ENCODE peak calls at places on chromosomes 6 and 20, in five cellular contexts. I is fibroblast of lung, A is A549, F is mucosa of descending colon, J is AG09309. T is an unnamed sample.

GRCh38 chr6:135922746-135923145 is 71.2 kb downstream of the PDE7B start:
- DNase-seq in J (peak; percentile 89), I (peak; percentile 83), F (no peak), A (no peak), T (no peak)

GRCh38 chr6:100001915-100002388 is 7.9 kb upstream of the MCHR2 start:
- DNase-seq in F (no peak), A (peak; percentile 50), J (peak; percentile 35), I (peak; percentile 40), T (peak; percentile 44)

GRCh38 chr20:21214431-21214830 is 88.5 kb downstream of the KIZ start:
- DNase-seq in I (peak; percentile 27), F (no peak), J (no peak), A (no peak), T (no peak)

GRCh38 chr20:22106308-22106938 is 401.0 kb downstream of the PAX1 start:
- DNase-seq in A (peak; percentile 66), J (peak; percentile 18), I (no peak), F (no peak), T (no peak)

GRCh38 chr6:11263185-11263817 is 30.8 kb upstream of the NEDD9 start:
- DNase-seq in F (no peak), A (peak; percentile 72), J (no peak), I (peak; percentile 85), T (peak; percentile 51)

GRCh38 chr6:41966961-41967311 is 25.3 kb upstream of the CCND3 start:
- DNase-seq in F (no peak), J (no peak), I (peak; percentile 91), A (peak; percentile 84), T (peak; percentile 50)

GRCh38 chr6:83378621-83379388 is 52.0 kb downstream of the ME1 start:
- DNase-seq in F (no peak), I (peak; percentile 87), A (no peak), J (peak; percentile 55), T (no peak)

GRCh38 chr20:61260905-61261304 is 8.8 kb downstream of the CDH4 start:
- DNase-seq in I (no peak), J (no peak), F (no peak), A (no peak), T (no peak)

GRCh38 chr6:61210549-61210948 is 1075.5 kb downstream of the KHDRBS2 start:
- DNase-seq in I (no peak), J (no peak), A (no peak), F (no peak), T (no peak)

GRCh38 chr6:87718662-87719433 is 16.8 kb upstream of the AKIRIN2 start:
- DNase-seq in A (no peak), F (no peak), I (no peak), J (no peak), T (peak; percentile 17)

GRCh38 chr20:48771542-48771941 is 56.3 kb downstream of the PREX1 start:
- DNase-seq in F (no peak), A (no peak), J (peak; percentile 89), I (peak; percentile 59), T (no peak)

GRCh38 chr20:58111340-58112016 is 117.0 kb downstream of the ANKRD60 start:
- DNase-seq in I (peak; percentile 21), A (no peak), F (no peak), J (no peak), T (no peak)

GRCh38 chr20:23889775-23890187 is 10.2 kb upstream of the CST5 start:
- DNase-seq in J (peak; percentile 4), I (no peak), A (peak; percentile 68), F (no peak), T (peak; percentile 30)
- TF ChIP-seq CTCF in J (peak; percentile 79), I (peak; percentile 54), A (peak; percentile 90), F (peak; percentile 26), T (peak; percentile 12)

DNA sequence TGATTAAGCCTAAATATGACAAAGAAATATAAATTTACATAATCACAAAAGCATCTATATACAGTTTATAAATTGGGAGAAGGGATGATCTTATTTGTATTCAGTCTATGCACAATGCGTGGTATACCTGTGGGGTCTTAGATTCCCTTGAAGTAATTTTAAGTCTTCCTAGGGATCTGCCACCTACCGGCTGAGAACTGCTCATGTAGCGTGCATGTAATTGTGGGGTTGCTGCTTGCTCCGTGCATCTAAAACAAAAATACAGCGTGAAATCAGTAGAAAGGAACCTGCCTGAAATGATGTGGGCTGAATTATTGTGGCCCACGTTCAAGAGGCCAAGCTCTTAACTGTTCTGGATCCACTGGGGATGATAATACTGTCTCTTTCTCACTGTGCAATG is 187.3 kb downstream of the MBOAT1 start:
- DNase-seq in J (no peak), F (no peak), A (no peak), I (no peak), T (no peak)
- TF ChIP-seq CTCF in J (no peak), F (no peak), A (no peak), I (no peak), T (no peak)

GRCh38 chr6:32968770-32969684 is 633 bp downstream of the BRD2 start:
- DNase-seq in F (peak; percentile 84), I (peak; percentile 80), A (peak; percentile 85), J (no peak), T (peak; percentile 74)
- TF ChIP-seq CTCF in F (no peak), I (peak; percentile 34), A (no peak), J (peak; percentile 24), T (no peak)

GRCh38 chr6:33082702-33083101 is 6.9 kb downstream of the HLA-DPB1 start:
- DNase-seq in F (no peak), I (peak; percentile 10), A (peak; percentile 50), J (no peak), T (peak; percentile 50)
- TF ChIP-seq CTCF in F (no peak), I (peak; percentile 64), A (peak; percentile 39), J (no peak), T (no peak)